ENCODE peak calls at places on chromosome 16, in seven cellular contexts. X is ELR; C is activated CD8-positive, alpha-beta memory T cell treated with anti-CD3 and anti-CD28 coated beads, Interleukin-2, amount 50 U/mL, for 48 hours; P is RWPE1; B is heart left ventricle; W is NCI-H187 treated with DMSO at 0.1 percent for 48 hours; V is CD4-positive, CD25-positive, alpha-beta regulatory T cell. L is an unnamed sample.

GRCh38 chr16:87572959-87573358 is 29.3 kb upstream of the JPH3 start:
- DNase-seq in B (no peak), P (no peak), C (no peak), W (no peak), X (no peak), V (no peak), L (no peak)

GRCh38 chr16:57367111-57367752 is 5.1 kb upstream of the CX3CL1 start:
- DNase-seq in C (no peak), V (no peak), B (no peak), P (peak), W (no peak), X (peak), L (no peak)

GRCh38 chr16:3745751-3746355 is 28.5 kb upstream of the TRAP1 start:
- DNase-seq in P (no peak), B (no peak), C (no peak), X (peak), V (no peak), W (no peak), L (no peak)

GRCh38 chr16:66036775-66037715 is 329.4 kb upstream of the CDH5 start:
- DNase-seq in W (no peak), C (no peak), P (no peak), V (no peak), X (no peak), B (no peak), L (no peak)

GRCh38 chr16:84582958-84583516 is 34.8 kb downstream of the COTL1 start:
- DNase-seq in C (no peak), B (no peak), P (no peak), X (peak), V (no peak), W (no peak), L (no peak)

GRCh38 chr16:9966569-9967157 is 215.6 kb downstream of the GRIN2A start:
- DNase-seq in P (no peak), W (no peak), B (no peak), X (peak), V (no peak), C (no peak), L (no peak)

GRCh38 chr16:31177136-31177535 is 2.8 kb upstream of the FUS start:
- DNase-seq in P (no peak), B (no peak), X (peak), V (peak), W (peak), C (peak), L (no peak)

GRCh38 chr16:48291303-48291702 is 44.0 kb upstream of the ABCC11 start:
- DNase-seq in X (peak), C (no peak), P (peak), B (no peak), W (no peak), V (no peak), L (no peak)

GRCh38 chr16:53756329-53756996 is 52.5 kb downstream of the FTO start:
- DNase-seq in B (no peak), P (no peak), X (no peak), V (no peak), C (no peak), W (no peak), L (no peak)

GRCh38 chr16:15960124-15960971 is 10.9 kb downstream of the ABCC1 start:
- DNase-seq in X (no peak), C (no peak), V (no peak), W (no peak), B (no peak), P (no peak), L (no peak)

GRCh38 chr16:2715519-2715918 is 4.5 kb downstream of the PRSS27 start:
- DNase-seq in W (no peak), V (peak), C (peak), P (peak), X (peak), B (peak), L (peak)

GRCh38 chr16:28503470-28504259 is 3.0 kb downstream of the IL27 start:
- DNase-seq in C (no peak), B (no peak), W (no peak), V (no peak), X (peak), P (no peak), L (no peak)

GRCh38 chr16:59950431-59950830 is 1216.3 kb upstream of the GOT2 start:
- DNase-seq in W (no peak), C (no peak), B (no peak), X (peak), V (no peak), P (no peak), L (no peak)

GRCh38 chr16:35741546-35741945 is 2282.1 kb downstream of the TP53TG3F start:
- DNase-seq in B (no peak), W (no peak), V (no peak), C (no peak), X (no peak), P (no peak), L (no peak)

GRCh38 chr16:20073203-20074088 is at the start of gene GPR139:
- DNase-seq in P (no peak), X (no peak), V (no peak), C (no peak), B (no peak), W (no peak), L (no peak)

GRCh38 chr16:59543641-59544040 is 809.5 kb upstream of the GOT2 start:
- DNase-seq in B (no peak), P (peak), V (no peak), C (no peak), W (no peak), X (peak), L (no peak)

GRCh38 chr16:75262104-75262799 is 10.8 kb upstream of the BCAR1 start:
- DNase-seq in W (no peak), X (no peak), B (no peak), V (no peak), P (no peak), C (no peak), L (no peak)

GRCh38 chr16:714079-714478 is 839 bp upstream of the METRN start:
- DNase-seq in C (no peak), V (no peak), W (no peak), P (no peak), X (peak), B (no peak), L (no peak)

GRCh38 chr16:86318119-86318518 is 192.2 kb upstream of the FOXF1 start:
- DNase-seq in B (no peak), P (no peak), V (no peak), W (no peak), X (no peak), C (no peak), L (no peak)

GRCh38 chr16:28195859-28196258 is 15.9 kb downstream of the XPO6 start:
- DNase-seq in W (no peak), B (no peak), X (no peak), P (no peak), C (no peak), V (no peak), L (no peak)

GRCh38 chr16:88686062-88686438 is 257 bp downstream of the SNAI3 start:
- DNase-seq in C (peak), X (peak), W (no peak), P (no peak), V (no peak), B (no peak), L (no peak)

GRCh38 chr16:28165549-28166046 is 46.2 kb downstream of the XPO6 start:
- DNase-seq in P (no peak), B (no peak), V (no peak), W (no peak), C (no peak), X (no peak), L (no peak)

GRCh38 chr16:55842369-55843104 is 9.6 kb upstream of the CES1 start:
- DNase-seq in B (no peak), V (peak), C (no peak), X (peak), P (peak), W (no peak), L (no peak)

GRCh38 chr16:66161942-66162341 is 204.5 kb upstream of the CDH5 start:
- DNase-seq in V (no peak), P (no peak), X (no peak), C (no peak), B (no peak), W (no peak), L (no peak)

GRCh38 chr16:79358188-79358587 is 242.3 kb downstream of the MAF start:
- DNase-seq in B (peak), W (no peak), X (no peak), V (no peak), P (no peak), C (no peak), L (no peak)

GRCh38 chr16:66205287-66206167 is 161.0 kb upstream of the CDH5 start:
- DNase-seq in B (no peak), V (no peak), P (no peak), W (no peak), X (peak), C (no peak), L (no peak)

GRCh38 chr16:7405166-7405565 is 72.5 kb downstream of the RBFOX1 start:
- DNase-seq in P (no peak), B (peak), X (no peak), W (peak), C (no peak), V (no peak), L (no peak)

GRCh38 chr16:11824362-11824761 is 27.0 kb downstream of the RSL1D1 start:
- DNase-seq in P (no peak), V (no peak), X (no peak), W (no peak), B (no peak), C (no peak), L (no peak)

GRCh38 chr16:2663553-2664521 is 18.5 kb upstream of the KCTD5 start:
- DNase-seq in C (peak), W (no peak), X (peak), B (no peak), V (peak), P (peak), L (peak)

GRCh38 chr16:55861288-55861687 is 13.9 kb downstream of the CES5A start:
- DNase-seq in B (no peak), X (no peak), C (no peak), P (no peak), W (no peak), V (no peak), L (no peak)

GRCh38 chr16:73483076-73483791 is 435.3 kb upstream of the ZFHX3 start:
- DNase-seq in V (no peak), C (no peak), B (no peak), X (no peak), P (no peak), W (no peak), L (no peak)

L was measured in keratinocyte.